ENCODE peak calls at places on chromosomes 1 and 21, in nine cellular contexts. One of them, this sample, is unnamed.

GRCh38 chr1:119946724-119947123 is 50.4 kb upstream of the ADAM30 start:
- DNase-seq in endodermal cell: no peak
- DNase-seq in psoas muscle: no peak
- DNase-seq in CD8-positive, alpha-beta memory T cell: no peak
- DNase-seq in lower lobe of right lung: no peak
- DNase-seq in esophagus squamous epithelium: no peak
- DNase-seq in ovary: no peak
- DNase-seq in mammary epithelial cell: no peak
- DNase-seq in CD8-positive, alpha-beta T cell: no peak
- DNase-seq in this sample: no peak

GRCh38 chr1:31714442-31715096 is 10.8 kb upstream of the COL16A1 start:
- DNase-seq in ovary: peak; percentile 97
- DNase-seq in psoas muscle: peak; percentile 93
- DNase-seq in lower lobe of right lung: no peak
- DNase-seq in mammary epithelial cell: no peak
- DNase-seq in endodermal cell: peak; percentile 92
- DNase-seq in esophagus squamous epithelium: no peak
- DNase-seq in CD8-positive, alpha-beta T cell: no peak
- DNase-seq in CD8-positive, alpha-beta memory T cell: no peak
- DNase-seq in this sample: peak; percentile 17

GRCh38 chr1:60265560-60266535 is 192.3 kb upstream of the C1orf87 start:
- DNase-seq in psoas muscle: no peak
- DNase-seq in lower lobe of right lung: no peak
- DNase-seq in mammary epithelial cell: peak; percentile 35
- DNase-seq in esophagus squamous epithelium: no peak
- DNase-seq in ovary: no peak
- DNase-seq in CD8-positive, alpha-beta T cell: no peak
- DNase-seq in CD8-positive, alpha-beta memory T cell: no peak
- DNase-seq in endodermal cell: no peak
- DNase-seq in this sample: no peak

GRCh38 chr21:45138199-45139002 is 64.0 kb downstream of the ADARB1 start:
- DNase-seq in ovary: no peak
- DNase-seq in endodermal cell: peak; percentile 92
- DNase-seq in esophagus squamous epithelium: no peak
- DNase-seq in lower lobe of right lung: peak; percentile 83
- DNase-seq in psoas muscle: peak; percentile 80
- DNase-seq in CD8-positive, alpha-beta memory T cell: peak; percentile 76
- DNase-seq in CD8-positive, alpha-beta T cell: peak; percentile 63
- DNase-seq in mammary epithelial cell: no peak
- DNase-seq in this sample: peak; percentile 68

GRCh38 chr1:205225901-205226765 is 1.6 kb upstream of the TMCC2 start:
- DNase-seq in mammary epithelial cell: peak; percentile 62
- DNase-seq in CD8-positive, alpha-beta T cell: no peak
- DNase-seq in esophagus squamous epithelium: no peak
- DNase-seq in psoas muscle: no peak
- DNase-seq in endodermal cell: no peak
- DNase-seq in ovary: no peak
- DNase-seq in CD8-positive, alpha-beta memory T cell: no peak
- DNase-seq in lower lobe of right lung: no peak
- DNase-seq in this sample: no peak

GRCh38 chr1:240092301-240093119 is 827 bp downstream of the FMN2 start:
- DNase-seq in ovary: peak; percentile 41
- DNase-seq in mammary epithelial cell: peak; percentile 4
- DNase-seq in psoas muscle: no peak
- DNase-seq in CD8-positive, alpha-beta T cell: no peak
- DNase-seq in CD8-positive, alpha-beta memory T cell: no peak
- DNase-seq in esophagus squamous epithelium: no peak
- DNase-seq in lower lobe of right lung: no peak
- DNase-seq in endodermal cell: peak; percentile 80
- DNase-seq in this sample: peak; percentile 38

GRCh38 chr21:44531606-44532128 is 8.3 kb downstream of the KRTAP10-1 start:
- DNase-seq in ovary: no peak
- DNase-seq in CD8-positive, alpha-beta memory T cell: no peak
- DNase-seq in endodermal cell: peak; percentile 33
- DNase-seq in CD8-positive, alpha-beta T cell: no peak
- DNase-seq in psoas muscle: peak; percentile 30
- DNase-seq in mammary epithelial cell: no peak
- DNase-seq in esophagus squamous epithelium: no peak
- DNase-seq in lower lobe of right lung: peak; percentile 38
- DNase-seq in this sample: peak; percentile 29

GRCh38 chr1:63643926-63644325 is 50.7 kb downstream of the PGM1 start:
- DNase-seq in lower lobe of right lung: no peak
- DNase-seq in mammary epithelial cell: no peak
- DNase-seq in CD8-positive, alpha-beta memory T cell: no peak
- DNase-seq in ovary: no peak
- DNase-seq in endodermal cell: peak; percentile 62
- DNase-seq in CD8-positive, alpha-beta T cell: no peak
- DNase-seq in psoas muscle: peak; percentile 70
- DNase-seq in esophagus squamous epithelium: no peak
- DNase-seq in this sample: no peak

GRCh38 chr1:1990222-1990621 is 13.4 kb downstream of the CFAP74 start:
- DNase-seq in lower lobe of right lung: no peak
- DNase-seq in mammary epithelial cell: no peak
- DNase-seq in psoas muscle: no peak
- DNase-seq in endodermal cell: no peak
- DNase-seq in ovary: peak; percentile 48
- DNase-seq in CD8-positive, alpha-beta memory T cell: no peak
- DNase-seq in CD8-positive, alpha-beta T cell: no peak
- DNase-seq in esophagus squamous epithelium: no peak
- DNase-seq in this sample: no peak

GRCh38 chr1:28745653-28746173 is 9.0 kb downstream of the YTHDF2 start:
- DNase-seq in esophagus squamous epithelium: no peak
- DNase-seq in ovary: no peak
- DNase-seq in CD8-positive, alpha-beta memory T cell: no peak
- DNase-seq in endodermal cell: no peak
- DNase-seq in CD8-positive, alpha-beta T cell: no peak
- DNase-seq in mammary epithelial cell: no peak
- DNase-seq in psoas muscle: no peak
- DNase-seq in lower lobe of right lung: no peak
- DNase-seq in this sample: no peak

GRCh38 chr1:1059494-1060280 is 14.4 kb downstream of the RNF223 start:
- DNase-seq in endodermal cell: peak; percentile 96
- DNase-seq in ovary: peak; percentile 46
- DNase-seq in esophagus squamous epithelium: no peak
- DNase-seq in psoas muscle: peak; percentile 94
- DNase-seq in CD8-positive, alpha-beta memory T cell: peak; percentile 91
- DNase-seq in lower lobe of right lung: peak; percentile 92
- DNase-seq in mammary epithelial cell: peak; percentile 77
- DNase-seq in CD8-positive, alpha-beta T cell: peak; percentile 89
- DNase-seq in this sample: peak; percentile 86

GRCh38 chr1:58204284-58204683 is 342.2 kb downstream of the OMA1 start:
- DNase-seq in ovary: no peak
- DNase-seq in esophagus squamous epithelium: no peak
- DNase-seq in psoas muscle: no peak
- DNase-seq in CD8-positive, alpha-beta memory T cell: no peak
- DNase-seq in endodermal cell: peak; percentile 52
- DNase-seq in lower lobe of right lung: no peak
- DNase-seq in mammary epithelial cell: no peak
- DNase-seq in CD8-positive, alpha-beta T cell: no peak
- DNase-seq in this sample: no peak

GRCh38 chr1:58200437-58200836 is 346.1 kb downstream of the OMA1 start:
- DNase-seq in ovary: no peak
- DNase-seq in endodermal cell: no peak
- DNase-seq in lower lobe of right lung: no peak
- DNase-seq in CD8-positive, alpha-beta T cell: no peak
- DNase-seq in CD8-positive, alpha-beta memory T cell: no peak
- DNase-seq in esophagus squamous epithelium: no peak
- DNase-seq in psoas muscle: no peak
- DNase-seq in mammary epithelial cell: no peak
- DNase-seq in this sample: no peak

GRCh38 chr1:58206749-58207148 is 339.8 kb downstream of the OMA1 start:
- DNase-seq in CD8-positive, alpha-beta memory T cell: no peak
- DNase-seq in esophagus squamous epithelium: no peak
- DNase-seq in mammary epithelial cell: peak; percentile 20
- DNase-seq in ovary: no peak
- DNase-seq in psoas muscle: no peak
- DNase-seq in endodermal cell: no peak
- DNase-seq in CD8-positive, alpha-beta T cell: no peak
- DNase-seq in lower lobe of right lung: no peak
- DNase-seq in this sample: no peak

GRCh38 chr1:58197811-58198210 is 348.7 kb downstream of the OMA1 start:
- DNase-seq in ovary: no peak
- DNase-seq in CD8-positive, alpha-beta memory T cell: no peak
- DNase-seq in psoas muscle: no peak
- DNase-seq in mammary epithelial cell: no peak
- DNase-seq in endodermal cell: no peak
- DNase-seq in CD8-positive, alpha-beta T cell: no peak
- DNase-seq in esophagus squamous epithelium: no peak
- DNase-seq in lower lobe of right lung: no peak
- DNase-seq in this sample: no peak

GRCh38 chr1:58201492-58202106 is 344.9 kb downstream of the OMA1 start:
- DNase-seq in endodermal cell: no peak
- DNase-seq in CD8-positive, alpha-beta T cell: no peak
- DNase-seq in esophagus squamous epithelium: no peak
- DNase-seq in mammary epithelial cell: no peak
- DNase-seq in CD8-positive, alpha-beta memory T cell: no peak
- DNase-seq in ovary: no peak
- DNase-seq in lower lobe of right lung: no peak
- DNase-seq in psoas muscle: no peak
- DNase-seq in this sample: no peak
- H3K4me3 ChIP-seq in endodermal cell: no peak overlapping the region
- H3K4me3 ChIP-seq in CD8-positive, alpha-beta T cell: no peak overlapping the region
- H3K4me3 ChIP-seq in esophagus squamous epithelium: no peak overlapping the region
- H3K4me3 ChIP-seq in mammary epithelial cell: no peak overlapping the region
- H3K4me3 ChIP-seq in CD8-positive, alpha-beta memory T cell: no peak overlapping the region
- H3K4me3 ChIP-seq in ovary: no peak overlapping the region
- H3K4me3 ChIP-seq in lower lobe of right lung: no peak overlapping the region
- H3K4me3 ChIP-seq in psoas muscle: no peak overlapping the region
- H3K4me3 ChIP-seq in this sample: no peak overlapping the region

DNA sequence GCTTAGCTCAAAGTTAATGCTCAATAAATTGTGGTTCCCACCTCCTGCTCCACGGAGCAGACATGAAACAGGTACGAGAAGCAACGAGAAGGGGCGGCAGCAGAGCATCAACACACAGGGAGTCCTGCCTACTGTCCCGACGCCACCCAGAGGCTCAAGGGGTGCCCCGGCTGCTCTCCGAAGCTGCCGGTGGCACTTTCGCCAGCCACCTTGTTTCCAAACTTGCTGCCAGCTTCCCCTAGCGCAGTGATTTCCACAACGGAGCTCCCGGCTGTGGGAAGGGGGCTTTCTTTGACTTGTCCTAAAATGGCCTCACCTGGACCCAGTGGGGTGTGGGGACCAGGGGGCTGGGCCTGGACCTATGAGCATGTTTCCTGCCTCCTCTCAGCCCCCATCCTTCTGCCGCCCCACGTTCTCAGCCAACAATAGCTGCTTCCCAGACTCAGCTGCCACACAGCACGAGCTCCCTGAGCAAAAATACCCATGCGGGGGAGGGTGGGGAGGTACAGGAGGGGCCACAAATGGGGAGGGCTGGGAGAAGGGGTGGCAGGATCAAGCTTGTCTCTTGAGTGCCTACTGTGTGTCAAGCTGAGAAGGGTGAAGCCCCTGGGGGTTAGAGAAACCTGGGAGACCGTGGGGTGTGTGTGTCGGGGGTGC is 35.6 kb upstream of the ECE1 start:
- DNase-seq in lower lobe of right lung: no peak
- DNase-seq in psoas muscle: no peak
- DNase-seq in ovary: no peak
- DNase-seq in CD8-positive, alpha-beta memory T cell: no peak
- DNase-seq in mammary epithelial cell: no peak
- DNase-seq in esophagus squamous epithelium: no peak
- DNase-seq in endodermal cell: no peak
- DNase-seq in CD8-positive, alpha-beta T cell: no peak
- DNase-seq in this sample: no peak
- H3K4me1 ChIP-seq in lower lobe of right lung: peaks cover 76% of the 10 kb centered on the region
- H3K4me1 ChIP-seq in psoas muscle: peaks cover 21% of the 10 kb centered on the region
- H3K4me1 ChIP-seq in ovary: peaks cover 59% of the 10 kb centered on the region
- H3K4me1 ChIP-seq in CD8-positive, alpha-beta memory T cell: peaks cover 74% of the 10 kb centered on the region
- H3K4me1 ChIP-seq in mammary epithelial cell: peaks cover 52% of the 10 kb centered on the region
- H3K4me1 ChIP-seq in esophagus squamous epithelium: peaks cover 87% of the 10 kb centered on the region
- H3K4me1 ChIP-seq in endodermal cell: peaks cover 38% of the 10 kb centered on the region
- H3K4me1 ChIP-seq in CD8-positive, alpha-beta T cell: peaks cover 74% of the 10 kb centered on the region
- H3K4me1 ChIP-seq in this sample: peaks cover 46% of the 10 kb centered on the region

DNA sequence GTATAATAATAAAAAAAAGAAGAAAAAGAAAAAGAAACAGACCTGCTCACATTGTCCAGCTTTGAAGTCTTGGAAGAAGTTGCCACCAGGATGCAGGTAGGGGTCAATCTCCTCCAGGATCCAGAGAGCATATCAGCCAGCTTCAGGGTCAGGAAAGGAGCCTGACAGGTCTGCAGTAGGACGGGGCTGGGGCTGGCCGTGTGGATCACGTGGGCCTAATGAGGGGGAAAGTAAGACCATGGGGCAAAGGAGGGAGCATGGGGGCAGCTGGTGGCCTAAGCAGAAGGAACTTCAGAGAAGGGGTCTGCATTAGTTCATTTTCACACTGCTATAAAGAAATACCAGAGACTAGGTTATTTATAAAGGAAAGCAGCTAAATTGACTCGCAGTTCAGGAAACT is 19.3 kb upstream of the SMYD3 start:
- DNase-seq in mammary epithelial cell: no peak
- DNase-seq in ovary: no peak
- DNase-seq in lower lobe of right lung: no peak
- DNase-seq in psoas muscle: no peak
- DNase-seq in CD8-positive, alpha-beta memory T cell: no peak
- DNase-seq in esophagus squamous epithelium: no peak
- DNase-seq in CD8-positive, alpha-beta T cell: no peak
- DNase-seq in endodermal cell: no peak
- DNase-seq in this sample: no peak
- H3K9me3 ChIP-seq in mammary epithelial cell: peaks cover 7% of the 10 kb centered on the region
- H3K9me3 ChIP-seq in ovary: peaks cover 5% of the 10 kb centered on the region
- H3K9me3 ChIP-seq in lower lobe of right lung: peaks cover 12% of the 10 kb centered on the region
- H3K9me3 ChIP-seq in psoas muscle: no peaks in the 10 kb centered on the region
- H3K9me3 ChIP-seq in CD8-positive, alpha-beta memory T cell: no peaks in the 10 kb centered on the region
- H3K9me3 ChIP-seq in esophagus squamous epithelium: no peaks in the 10 kb centered on the region
- H3K9me3 ChIP-seq in CD8-positive, alpha-beta T cell: peaks cover 4% of the 10 kb centered on the region
- H3K9me3 ChIP-seq in endodermal cell: peaks cover 18% of the 10 kb centered on the region
- H3K9me3 ChIP-seq in this sample: peaks cover 18% of the 10 kb centered on the region

GRCh38 chr21:46151989-46152938 is 3.1 kb downstream of the FTCD start:
- DNase-seq in CD8-positive, alpha-beta T cell: no peak
- DNase-seq in psoas muscle: no peak
- DNase-seq in lower lobe of right lung: no peak
- DNase-seq in esophagus squamous epithelium: no peak
- DNase-seq in endodermal cell: peak; percentile 48
- DNase-seq in CD8-positive, alpha-beta memory T cell: peak; percentile 26
- DNase-seq in ovary: peak; percentile 26
- DNase-seq in mammary epithelial cell: no peak
- DNase-seq in this sample: no peak
- H3K4me3 ChIP-seq in CD8-positive, alpha-beta T cell: no peak overlapping the region
- H3K4me3 ChIP-seq in psoas muscle: peak overlapping the region; percentile 38
- H3K4me3 ChIP-seq in lower lobe of right lung: no peak overlapping the region
- H3K4me3 ChIP-seq in esophagus squamous epithelium: no peak overlapping the region
- H3K4me3 ChIP-seq in endodermal cell: no peak overlapping the region
- H3K4me3 ChIP-seq in CD8-positive, alpha-beta memory T cell: no peak overlapping the region
- H3K4me3 ChIP-seq in ovary: no peak overlapping the region
- H3K4me3 ChIP-seq in mammary epithelial cell: no peak overlapping the region
- H3K4me3 ChIP-seq in this sample: no peak overlapping the region